ENCODE peak calls at places on chromosomes 2 and 18, in five cellular contexts. A is foreskin fibroblast; R is lower lobe of right lung; U is CD4-positive, CD25-positive, alpha-beta regulatory T cell; P is cardiac fibroblast. H is an unnamed sample.

GRCh38 chr2:96143848-96144480 is 1.3 kb downstream of the DUSP2 start:
- DNase-seq in A (no peak), R (peak), U (peak), P (no peak), H (no peak)

GRCh38 chr2:45895477-45895876 is 244.0 kb downstream of the PRKCE start:
- DNase-seq in A (peak), R (no peak), U (no peak), P (no peak), H (no peak)

GRCh38 chr2:185145316-185146121 is 547.2 kb downstream of the ZNF804A start:
- DNase-seq in A (no peak), R (peak), U (no peak), P (no peak), H (no peak)

GRCh38 chr2:167506395-167506794 is 618.1 kb downstream of the XIRP2 start:
- DNase-seq in A (peak), R (no peak), U (no peak), P (no peak), H (no peak)

GRCh38 chr2:40401896-40402295 is 50.0 kb downstream of the SLC8A1 start:
- DNase-seq in A (peak), R (no peak), U (no peak), P (peak), H (no peak)

GRCh38 chr2:86764661-86765307 is 25.9 kb downstream of the CD8A start:
- DNase-seq in A (peak), R (no peak), U (peak), P (peak), H (no peak)

GRCh38 chr18:53070706-53071105 is 730.7 kb downstream of the DCC start:
- DNase-seq in A (no peak), R (no peak), U (no peak), P (no peak), H (no peak)

GRCh38 chr18:73270919-73271318 is 403.1 kb upstream of the NETO1 start:
- DNase-seq in A (no peak), R (no peak), U (no peak), P (no peak), H (no peak)

GRCh38 chr2:67782443-67782842 is 280.4 kb downstream of the C1D start:
- DNase-seq in A (peak), R (no peak), U (no peak), P (peak), H (no peak)

GRCh38 chr2:129233751-129234406 is 745.6 kb upstream of the RAB6C start:
- DNase-seq in A (no peak), R (no peak), U (no peak), P (peak), H (no peak)

GRCh38 chr18:11310476-11311086 is 161.2 kb upstream of the PIEZO2 start:
- DNase-seq in A (no peak), R (no peak), U (peak), P (peak), H (no peak)

GRCh38 chr2:196187898-196188458 is 16.6 kb upstream of the STK17B start:
- DNase-seq in A (no peak), R (no peak), U (no peak), P (no peak), H (no peak)
- H3K4me3 ChIP-seq in A (no peak), R (no peak), U (no peak), P (no peak), H (no peak)

GRCh38 chr2:187210726-187211125 is 237.3 kb downstream of the CALCRL start:
- DNase-seq in A (no peak), R (no peak), U (no peak), P (no peak), H (no peak)

GRCh38 chr2:187213788-187214187 is 234.3 kb downstream of the CALCRL start:
- DNase-seq in A (no peak), R (no peak), U (no peak), P (no peak), H (no peak)

GRCh38 chr2:187220100-187220499 is 228.0 kb downstream of the CALCRL start:
- DNase-seq in A (no peak), R (no peak), U (no peak), P (no peak), H (no peak)

GRCh38 chr2:187215576-187216240 is 232.3 kb downstream of the CALCRL start:
- DNase-seq in A (peak), R (no peak), U (no peak), P (no peak), H (no peak)
- H3K4me3 ChIP-seq in A (no peak), R (no peak), U (no peak), P (no peak), H (no peak)

DNA sequence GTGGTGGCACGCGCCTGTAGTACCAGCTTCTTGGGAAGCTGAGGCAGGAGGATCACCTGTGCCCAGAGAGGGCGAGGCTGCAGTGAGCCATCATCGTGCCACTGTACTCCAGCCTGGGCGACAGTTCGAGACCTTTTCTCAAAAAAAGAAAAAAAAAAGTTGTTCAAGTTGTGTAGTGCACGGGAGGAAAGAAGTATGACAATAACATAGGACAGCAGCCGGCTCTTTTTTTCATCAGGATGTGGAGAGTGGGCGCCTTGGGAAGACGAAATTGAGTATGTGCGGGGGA is 36.5 kb downstream of the PCBP1 start:
- DNase-seq in A (no peak), R (no peak), U (no peak), P (no peak), H (no peak)
- H3K4me3 ChIP-seq in A (peak), R (peak), U (peak), P (peak), H (peak)

DNA sequence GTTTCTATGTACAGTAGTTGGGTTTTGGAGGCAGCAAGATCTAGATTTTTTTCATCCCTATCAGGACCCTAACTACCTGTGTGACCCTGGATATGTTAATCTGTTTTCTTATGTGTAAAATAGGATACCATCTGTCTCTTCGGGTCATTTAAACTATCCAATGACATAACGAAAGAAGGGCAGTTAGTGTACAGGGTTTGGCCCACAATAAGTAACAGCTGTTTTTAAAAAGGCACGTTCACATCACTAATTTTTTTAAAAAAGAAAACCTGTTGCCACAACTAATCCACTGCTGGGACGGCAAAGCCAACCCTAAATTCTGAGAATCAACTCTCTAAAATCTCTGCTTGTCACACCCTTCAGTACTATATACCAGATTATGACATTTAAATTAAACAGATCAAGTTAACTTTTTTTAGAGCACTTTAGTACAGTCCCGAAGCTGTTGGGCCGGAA is 869 bp downstream of the USP40 start:
- DNase-seq in A (no peak), R (no peak), U (no peak), P (no peak), H (no peak)
- H3K4me3 ChIP-seq in A (peak), R (peak), U (peak), P (peak), H (peak)

GRCh38 chr2:43217228-43218220 is 8.9 kb downstream of the ZFP36L2 start:
- DNase-seq in A (no peak), R (no peak), U (no peak), P (no peak), H (no peak)

GRCh38 chr2:43218550-43219382 is 7.6 kb downstream of the ZFP36L2 start:
- DNase-seq in A (no peak), R (peak), U (peak), P (peak), H (no peak)

GRCh38 chr2:43219383-43220228 is 6.8 kb downstream of the ZFP36L2 start:
- DNase-seq in A (peak), R (peak), U (peak), P (peak), H (no peak)

GRCh38 chr2:43216629-43217028 is 9.8 kb downstream of the ZFP36L2 start:
- DNase-seq in A (no peak), R (peak), U (no peak), P (no peak), H (no peak)

GRCh38 chr2:43218221-43218549 is 8.2 kb downstream of the ZFP36L2 start:
- DNase-seq in A (peak), R (no peak), U (no peak), P (no peak), H (no peak)
- H3K4me3 ChIP-seq in A (no peak), R (peak), U (peak), P (no peak), H (peak)

GRCh38 chr2:8193686-8194615 is 487.9 kb upstream of the ID2 start:
- DNase-seq in A (no peak), R (no peak), U (no peak), P (no peak), H (no peak)
- H3K4me3 ChIP-seq in A (no peak), R (no peak), U (no peak), P (no peak), H (no peak)

DNA sequence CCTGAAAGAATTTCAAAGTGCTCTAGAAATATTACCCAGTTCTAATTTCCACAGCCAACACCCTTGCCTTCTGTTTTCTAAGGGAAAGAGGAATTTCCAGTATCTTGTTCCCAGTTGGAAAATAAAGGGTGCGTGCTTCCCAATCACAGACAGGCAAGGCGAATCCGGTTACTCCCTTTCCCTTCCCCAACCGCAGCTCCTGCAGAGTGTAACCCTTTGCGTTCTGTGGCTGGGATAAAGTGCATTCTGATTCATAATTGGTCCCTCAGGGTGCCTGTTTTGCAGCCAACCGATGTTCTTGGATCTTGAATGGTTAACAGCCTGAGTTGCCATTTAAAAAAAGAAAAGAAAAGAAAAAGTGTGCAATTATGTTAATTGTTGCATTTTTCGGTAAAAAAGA is 40.6 kb upstream of the PGAP1 start:
- DNase-seq in A (peak), R (no peak), U (no peak), P (peak), H (no peak)
- H3K4me3 ChIP-seq in A (peak), R (peak), U (no peak), P (peak), H (peak)

GRCh38 chr2:224444011-224444410 is 42.1 kb upstream of the FAM124B start:
- DNase-seq in A (no peak), R (no peak), U (no peak), P (no peak), H (no peak)

GRCh38 chr2:224438726-224439125 is 36.8 kb upstream of the FAM124B start:
- DNase-seq in A (no peak), R (no peak), U (no peak), P (no peak), H (no peak)

GRCh38 chr2:224444783-224445182 is 42.9 kb upstream of the FAM124B start:
- DNase-seq in A (no peak), R (no peak), U (no peak), P (no peak), H (no peak)

GRCh38 chr2:224440988-224441387 is 39.1 kb upstream of the FAM124B start:
- DNase-seq in A (no peak), R (no peak), U (no peak), P (no peak), H (no peak)

DNA sequence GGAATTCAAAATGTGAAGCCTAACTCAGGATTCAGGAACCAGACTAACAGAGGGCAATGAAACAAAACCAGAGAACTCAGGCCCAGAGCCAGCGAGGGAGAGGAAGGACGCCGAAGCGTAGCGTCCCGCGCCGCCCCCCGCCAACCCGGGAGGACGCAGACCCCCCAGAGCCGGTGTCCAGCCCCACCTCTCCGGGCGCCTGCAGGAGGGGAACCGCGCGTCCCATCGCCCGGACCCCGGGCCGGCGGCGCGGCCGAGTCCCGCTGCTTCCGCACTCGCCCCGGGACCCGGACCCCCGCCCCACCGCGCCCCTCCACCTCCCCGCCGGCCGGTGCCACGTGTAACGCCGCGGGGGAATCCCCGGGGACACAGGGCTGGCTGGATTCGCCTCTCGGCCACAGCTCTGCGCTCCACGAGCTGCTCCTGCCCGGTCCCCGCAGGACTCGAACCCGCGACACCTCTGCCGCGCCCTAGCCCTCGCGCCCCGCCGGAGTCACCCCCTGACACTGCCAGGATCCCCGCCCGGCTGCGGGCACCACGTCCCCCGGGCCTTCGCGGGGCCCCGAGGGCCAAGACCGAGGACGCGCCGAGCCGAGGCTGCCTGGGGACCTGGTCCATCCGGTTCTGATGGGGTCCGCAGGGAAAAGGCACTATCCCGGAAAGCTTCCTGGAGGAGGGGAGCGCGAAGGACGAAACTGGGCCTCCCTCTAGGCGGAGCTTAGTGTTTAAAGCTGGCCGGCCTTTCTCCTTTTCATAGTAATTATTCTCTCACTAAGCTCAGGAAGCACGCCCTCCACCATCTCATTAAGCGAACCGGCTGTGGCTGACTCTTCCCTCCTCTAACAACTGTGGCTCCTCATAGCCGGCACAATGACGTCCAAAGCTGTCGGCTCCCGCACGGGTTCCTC is 40.4 kb upstream of the FAM124B start:
- DNase-seq in A (peak), R (peak), U (peak), P (peak), H (no peak)
- H3K4me3 ChIP-seq in A (peak), R (peak), U (no peak), P (peak), H (peak)

H was measured in vagina.